ENCODE peak calls at places on chromosome 3, in seven cellular contexts. Z is Peyer's patch, S is heart left ventricle, L is astrocyte, C is left ventricle myocardium inferior, X is body of pancreas, E is ovary. Y is an unnamed sample. For H3K4me1 and H3K36me3, the result is how much of the 10 kb centered on the place peaks cover.

GRCh38 chr3:58691997-58692396 is 25.4 kb upstream of the FAM3D start:
- DNase-seq in S (no peak), E (no peak), L (peak), Z (no peak), C (no peak), X (no peak), Y (no peak)

GRCh38 chr3:105806361-105806760 is 62.5 kb downstream of the CBLB start:
- DNase-seq in E (no peak), X (peak), C (no peak), Z (no peak), L (peak), S (no peak), Y (no peak)

GRCh38 chr3:76044601-76045600 is 259.6 kb upstream of the ZNF717 start:
- DNase-seq in Z (no peak), S (no peak), E (no peak), C (no peak), L (no peak), X (peak), Y (peak)

GRCh38 chr3:115322901-115323300 is 175.8 kb upstream of the ZBTB20 start:
- DNase-seq in Z (no peak), E (no peak), S (no peak), L (no peak), C (no peak), X (no peak), Y (no peak)

GRCh38 chr3:44400771-44401170 is 62.2 kb downstream of the TCAIM start:
- DNase-seq in S (no peak), C (no peak), E (no peak), Z (no peak), L (no peak), X (no peak), Y (no peak)

GRCh38 chr3:22714758-22715157 is 488.4 kb upstream of the UBE2E2 start:
- DNase-seq in S (no peak), C (no peak), X (no peak), Z (no peak), E (no peak), L (no peak), Y (no peak)

GRCh38 chr3:145088917-145089316 is 1072.1 kb downstream of the PLOD2 start:
- DNase-seq in Z (no peak), S (no peak), X (no peak), C (no peak), L (no peak), E (no peak), Y (no peak)

GRCh38 chr3:176798680-176799079 is 398.6 kb downstream of the TBL1XR1 start:
- DNase-seq in E (no peak), Z (no peak), S (no peak), L (no peak), C (no peak), X (no peak), Y (no peak)

GRCh38 chr3:170852307-170852706 is 17.7 kb downstream of the RPL22L1 start:
- DNase-seq in Z (no peak), L (no peak), X (no peak), S (no peak), C (no peak), E (no peak), Y (no peak)

GRCh38 chr3:98902341-98902740 is 846 bp upstream of the DCBLD2 start:
- DNase-seq in S (no peak), Z (no peak), E (no peak), L (no peak), C (no peak), X (no peak), Y (no peak)

GRCh38 chr3:10483686-10484345 is 21.6 kb downstream of the ATP2B2 start:
- DNase-seq in C (no peak), S (peak), E (no peak), X (no peak), L (no peak), Z (no peak), Y (no peak)

GRCh38 chr3:14410106-14410500 is 7.7 kb downstream of the SLC6A6 start:
- DNase-seq in C (no peak), E (no peak), S (no peak), X (no peak), L (no peak), Z (no peak), Y (no peak)

GRCh38 chr3:20225769-20226168 is 39.8 kb upstream of the SGO1 start:
- DNase-seq in C (no peak), X (peak), L (peak), E (no peak), S (no peak), Z (no peak), Y (no peak)

GRCh38 chr3:71771126-71771525 is 13.8 kb downstream of the PROK2 start:
- DNase-seq in C (no peak), E (no peak), Z (no peak), X (no peak), S (no peak), L (no peak), Y (no peak)

GRCh38 chr3:46367811-46368210 is 2.9 kb upstream of the CCR5 start:
- DNase-seq in X (no peak), L (no peak), Z (no peak), S (no peak), C (peak), E (no peak), Y (no peak)

GRCh38 chr3:86563358-86563970 is 427.5 kb downstream of the VGLL3 start:
- DNase-seq in E (no peak), X (no peak), L (peak), C (no peak), S (no peak), Z (no peak), Y (no peak)

GRCh38 chr3:10196389-10197052 is 31.8 kb downstream of the IRAK2 start:
- DNase-seq in E (no peak), L (peak), C (peak), S (no peak), X (no peak), Z (no peak), Y (no peak)

GRCh38 chr3:12722205-12722604 is 36.9 kb downstream of the TMEM40 start:
- DNase-seq in Z (no peak), E (no peak), S (no peak), X (no peak), L (no peak), C (no peak), Y (no peak)

GRCh38 chr3:170801597-170801996 is 68.4 kb downstream of the RPL22L1 start:
- DNase-seq in L (no peak), C (no peak), E (no peak), Z (no peak), X (no peak), S (no peak), Y (no peak)

GRCh38 chr3:11641683-11642407 is 1.9 kb downstream of the VGLL4 start:
- DNase-seq in S (no peak), E (no peak), C (no peak), X (no peak), Z (no peak), L (peak), Y (peak)

GRCh38 chr3:76864375-76864774 is 175.5 kb upstream of the ROBO2 start:
- DNase-seq in C (no peak), Z (no peak), E (no peak), S (no peak), L (no peak), X (no peak), Y (no peak)

GRCh38 chr3:147816770-147817169 is 407.6 kb downstream of the ZIC1 start:
- DNase-seq in C (peak), E (no peak), Z (peak), L (no peak), X (peak), S (no peak), Y (peak)

GRCh38 chr3:10437272-10437994 is 68.0 kb downstream of the ATP2B2 start:
- DNase-seq in Z (no peak), S (no peak), E (no peak), C (no peak), L (peak), X (peak), Y (no peak)

GRCh38 chr3:100429187-100429586 is 27.8 kb downstream of the LNP1 start:
- DNase-seq in C (no peak), X (no peak), Z (no peak), L (no peak), E (no peak), S (no peak), Y (no peak)

GRCh38 chr3:138187296-138188012 is at the start of gene ARMC8:
- DNase-seq in X (peak), C (peak), Z (peak), S (peak), L (no peak), E (peak), Y (peak)

GRCh38 chr3:190132376-190132775 is 11.7 kb upstream of the P3H2 start:
- DNase-seq in X (no peak), C (no peak), L (no peak), S (no peak), Z (no peak), E (no peak), Y (no peak)

GRCh38 chr3:140360332-140360731 is 317.5 kb upstream of the TRIM42 start:
- DNase-seq in C (no peak), Z (no peak), L (no peak), S (no peak), E (no peak), X (no peak), Y (no peak)

GRCh38 chr3:46545695-46546630 is 20.1 kb downstream of the LRRC2 start:
- DNase-seq in X (no peak), S (no peak), C (no peak), Z (no peak), L (no peak), E (no peak), Y (no peak)

GRCh38 chr3:187102073-187102634 is 37.1 kb downstream of the RPL39L start:
- DNase-seq in S (no peak), C (no peak), X (no peak), Z (no peak), E (no peak), L (no peak), Y (peak)

GRCh38 chr3:187103251-187103650 is 36.0 kb downstream of the RPL39L start:
- DNase-seq in Z (no peak), S (no peak), L (no peak), X (no peak), E (no peak), C (no peak), Y (no peak)

GRCh38 chr3:187105700-187106099 is 33.6 kb downstream of the RPL39L start:
- DNase-seq in Z (no peak), C (no peak), X (no peak), S (no peak), E (no peak), L (no peak), Y (no peak)

GRCh38 chr3:187104342-187104741 is 35.0 kb downstream of the RPL39L start:
- DNase-seq in S (no peak), C (peak), L (no peak), E (no peak), Z (no peak), X (no peak), Y (no peak)

GRCh38 chr3:187104956-187105355 is 34.3 kb downstream of the RPL39L start:
- DNase-seq in L (peak), X (no peak), C (no peak), Z (no peak), E (no peak), S (no peak), Y (no peak)
- H3K4me3 ChIP-seq in L (no peak), X (no peak), C (peak), Z (no peak), E (no peak), S (no peak), Y (no peak)

GRCh38 chr3:183518446-183519185 is 36.9 kb downstream of the KLHL6 start:
- DNase-seq in E (no peak), Z (no peak), L (no peak), S (no peak), C (no peak), X (no peak), Y (no peak)

GRCh38 chr3:183513046-183513706 is 42.3 kb downstream of the KLHL6 start:
- DNase-seq in L (no peak), X (peak), Z (no peak), E (no peak), C (no peak), S (no peak), Y (no peak)

GRCh38 chr3:183515968-183516851 is 39.3 kb downstream of the KLHL6 start:
- DNase-seq in C (no peak), X (peak), L (no peak), E (no peak), S (no peak), Z (no peak), Y (no peak)

GRCh38 chr3:183514048-183514447 is 41.5 kb downstream of the KLHL6 start:
- DNase-seq in X (no peak), C (no peak), E (no peak), L (no peak), Z (no peak), S (no peak), Y (no peak)

DNA sequence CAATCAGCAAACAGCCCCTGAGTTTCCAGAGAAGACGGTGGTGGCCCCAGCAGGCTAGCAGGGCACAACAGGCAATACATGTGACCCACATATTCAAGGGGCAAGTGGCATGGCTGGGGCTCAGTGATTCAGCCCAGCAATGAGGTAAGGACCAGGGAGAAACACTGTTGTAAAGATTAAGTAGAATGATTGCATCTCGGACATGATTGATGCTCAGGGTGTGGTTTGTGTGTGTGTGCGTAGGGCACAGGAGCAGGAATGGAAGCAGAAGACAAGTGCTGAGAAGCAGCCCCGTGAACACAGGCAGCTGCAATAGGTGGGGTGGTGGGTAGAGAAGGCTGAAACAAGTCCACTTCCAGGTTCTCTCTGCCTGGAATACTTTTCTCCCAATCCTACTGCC is 37.9 kb downstream of the KLHL6 start:
- DNase-seq in X (no peak), Z (no peak), C (no peak), S (no peak), E (no peak), L (no peak), Y (no peak)
- H3K4me1 ChIP-seq in X (under half), Z (under half), C (under half), S (under half), E (under half), L (under half), Y (under half)

DNA sequence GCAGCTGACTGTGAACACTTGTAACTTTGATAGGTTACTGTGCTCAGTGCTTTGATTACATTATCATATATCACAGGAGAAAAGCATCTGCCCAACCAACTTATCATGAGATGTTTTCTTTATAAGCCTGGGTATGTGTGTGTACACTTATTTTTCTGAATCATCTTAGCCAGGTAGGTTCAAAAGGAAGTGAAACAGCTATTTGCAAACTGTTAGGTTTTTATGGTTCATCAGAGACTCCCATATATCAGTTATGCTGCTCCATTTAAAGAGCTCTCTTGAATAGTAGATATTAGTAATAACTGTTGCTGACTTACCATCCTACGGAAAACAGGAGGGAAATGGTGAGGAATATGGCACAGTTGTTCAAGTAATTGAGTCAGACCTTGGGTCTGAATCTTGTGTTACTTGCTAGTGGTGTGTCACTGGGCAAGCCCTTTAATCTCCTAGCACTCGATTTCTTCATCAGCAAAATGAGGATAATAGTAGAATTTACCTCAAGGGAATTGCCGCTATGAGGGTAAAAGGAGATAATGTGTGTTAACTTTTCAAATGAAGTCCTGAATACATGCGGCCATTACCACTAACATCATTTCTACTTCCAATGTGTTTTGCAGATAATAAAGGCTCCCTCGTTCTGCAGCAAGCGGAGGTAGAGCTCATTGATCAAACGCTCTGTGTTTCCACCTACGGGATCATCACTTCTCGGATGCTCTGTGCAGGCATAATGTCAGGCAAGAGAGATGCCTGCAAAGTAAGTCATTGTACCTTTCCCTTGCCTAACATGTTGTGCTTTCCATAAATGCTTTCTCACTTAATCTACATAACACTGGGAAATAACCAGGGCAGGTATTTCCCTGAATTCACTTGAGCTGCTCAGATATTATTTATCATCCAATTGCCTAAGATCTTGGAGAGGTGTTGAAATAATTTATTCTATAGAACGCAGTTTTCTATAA is 7.8 kb upstream of the C3orf52 start:
- DNase-seq in Z (no peak), S (no peak), E (no peak), L (no peak), C (no peak), X (no peak), Y (no peak)
- H3K36me3 ChIP-seq in Z (under half), S (under half), E (under half), L (under half), C (under half), X (under half), Y (under half)

GRCh38 chr3:89373459-89373858 is 266.0 kb downstream of the EPHA3 start:
- DNase-seq in X (no peak), C (no peak), Z (no peak), S (no peak), E (no peak), L (no peak), Y (no peak)

GRCh38 chr3:89367166-89367565 is 259.7 kb downstream of the EPHA3 start:
- DNase-seq in E (no peak), X (no peak), C (no peak), S (no peak), Z (no peak), L (no peak), Y (no peak)

GRCh38 chr3:89364309-89364708 is 256.9 kb downstream of the EPHA3 start:
- DNase-seq in Z (no peak), X (no peak), E (no peak), C (no peak), S (no peak), L (no peak), Y (no peak)

GRCh38 chr3:89372456-89372855 is 265.0 kb downstream of the EPHA3 start:
- DNase-seq in X (no peak), E (no peak), S (no peak), C (no peak), L (peak), Z (no peak), Y (no peak)

GRCh38 chr3:89368846-89369245 is 261.4 kb downstream of the EPHA3 start:
- DNase-seq in X (no peak), C (no peak), L (no peak), Z (no peak), E (no peak), S (no peak), Y (no peak)
- H3K4me3 ChIP-seq in X (no peak), C (no peak), L (no peak), Z (no peak), E (no peak), S (no peak), Y (no peak)

DNA sequence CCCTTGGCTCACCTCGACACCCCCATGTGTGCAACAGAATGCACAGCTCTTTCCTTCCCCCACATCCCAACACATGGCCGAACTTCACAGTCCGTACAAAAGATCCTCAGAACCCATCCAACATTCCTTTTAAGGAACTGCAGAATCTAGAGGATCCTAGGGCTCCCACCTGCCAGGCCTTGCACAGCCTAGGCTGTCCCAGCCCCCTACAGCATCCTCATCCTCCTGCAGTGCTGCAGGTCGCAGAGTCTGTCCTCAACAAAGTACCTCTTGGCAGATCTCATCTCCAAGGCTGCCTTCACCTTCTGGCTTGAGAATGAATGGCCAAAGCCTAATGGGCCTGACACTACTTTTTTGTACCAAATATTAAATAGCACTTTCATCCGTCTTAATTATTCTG is 19.8 kb downstream of the PRR23E start:
- DNase-seq in L (no peak), X (no peak), S (no peak), Z (no peak), C (no peak), E (no peak), Y (no peak)
- H3K4me1 ChIP-seq in L (under half), X (under half), S (under half), Z (under half), C (under half), E (under half), Y (under half)

GRCh38 chr3:129571605-129572547 is 28.9 kb downstream of the H1-8 start:
- DNase-seq in Z (no peak), X (no peak), L (no peak), S (no peak), E (no peak), C (no peak), Y (no peak)
- H3K36me3 ChIP-seq in Z (under half), X (under half), L (under half), S (half or more), E (under half), C (half or more), Y (under half)

DNA sequence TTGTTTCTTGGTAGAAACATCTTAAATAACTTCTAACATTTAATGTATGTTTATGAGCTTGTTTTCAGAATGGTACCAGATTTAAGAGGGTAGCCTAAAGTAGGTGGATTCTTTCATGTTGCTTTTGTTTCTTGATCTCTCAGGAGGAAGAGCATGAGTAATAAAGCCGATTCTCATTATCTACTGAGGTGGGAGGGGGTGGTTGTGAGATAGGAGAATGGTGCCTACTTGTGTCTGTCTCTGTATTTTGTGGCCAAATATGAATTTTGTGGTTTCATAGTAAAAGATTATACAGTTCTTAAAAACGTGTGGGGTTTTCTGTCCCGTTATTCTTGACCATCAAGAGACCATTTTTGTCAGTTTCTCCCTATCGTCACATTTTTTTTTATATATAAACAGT is 2.2 kb downstream of the ATP2C1 start:
- DNase-seq in X (no peak), S (no peak), L (no peak), Z (no peak), C (no peak), E (no peak), Y (no peak)
- H3K4me3 ChIP-seq in X (no peak), S (no peak), L (peak), Z (no peak), C (no peak), E (no peak), Y (no peak)

Y was measured in thyroid gland.